ENCODE peak calls at places on chromosomes 3 and 15, in seven cellular contexts. R is NCI-H1105; X is HuH-7.5; G is mesenchymal stem cell; C is mesendoderm; D is H7; M is activated effector memory CD4-positive, alpha-beta T cell treated with anti-CD3 and anti-CD28 coated beads, Interleukin-2, amount 50 U/mL, for 16 hours. S is an unnamed sample.

GRCh38 chr3:184761120-184761841 is 49.4 kb upstream of the MAGEF1 start:
- DNase-seq in C (no peak), M (no peak), R (no peak), G (no peak), X (no peak), D (no peak), S (no peak)

GRCh38 chr15:48890375-48890972 is 12.5 kb downstream of the EID1 start:
- DNase-seq in M (no peak), R (no peak), X (no peak), C (no peak), D (no peak), G (no peak), S (no peak)

GRCh38 chr3:42256135-42256819 is 9.7 kb downstream of the CCK start:
- DNase-seq in M (no peak), C (no peak), X (no peak), R (no peak), G (no peak), D (no peak), S (no peak)

GRCh38 chr15:77869021-77869895 is 208.3 kb downstream of the TBC1D2B start:
- DNase-seq in G (peak), M (peak), D (no peak), X (no peak), C (peak), R (no peak), S (no peak)

GRCh38 chr3:58691997-58692396 is 25.4 kb upstream of the FAM3D start:
- DNase-seq in G (peak), R (no peak), M (no peak), D (no peak), X (no peak), C (peak), S (no peak)

GRCh38 chr3:115646027-115646690 is 22.8 kb downstream of the GAP43 start:
- DNase-seq in D (no peak), R (no peak), C (no peak), M (no peak), G (no peak), X (no peak), S (no peak)

GRCh38 chr15:20351448-20351961 is 190.1 kb downstream of the GOLGA6L6 start:
- DNase-seq in G (no peak), C (no peak), R (no peak), X (no peak), D (peak), M (peak), S (no peak)

GRCh38 chr15:28125673-28126651 is 26.8 kb upstream of the OCA2 start:
- DNase-seq in D (peak), X (peak), G (peak), R (peak), C (peak), M (no peak), S (no peak)

GRCh38 chr3:128625409-128625945 is 25.1 kb downstream of the RPN1 start:
- DNase-seq in M (no peak), X (no peak), G (no peak), C (no peak), D (no peak), R (no peak), S (no peak)

GRCh38 chr15:30992465-30992864 is 1.0 kb upstream of the MTMR10 start:
- DNase-seq in G (no peak), D (no peak), M (no peak), X (no peak), C (peak), R (peak), S (no peak)

GRCh38 chr15:39250001-39250400 is 330.9 kb upstream of the THBS1 start:
- DNase-seq in G (no peak), C (no peak), X (no peak), M (no peak), D (no peak), R (no peak), S (no peak)